ENCODE peak calls at places on chromosome 14, in nine cellular contexts. L, B, G, V, Q, A, D, X and Z are unnamed samples.

GRCh38 chr14:24195186-24196070 is at the start of gene TM9SF1:
- DNase-seq in L (peak; percentile 80), A (peak; percentile 73), D (peak; percentile 95), X (peak; percentile 65), Q (peak; percentile 49), G (peak; percentile 27), B (peak; percentile 72), V (peak; percentile 89), Z (peak; percentile 82)

GRCh38 chr14:74922752-74923401 is at the start of gene RPS6KL1:
- DNase-seq in D (peak; percentile 90), A (no peak), L (peak; percentile 66), B (peak; percentile 44), V (peak; percentile 73), X (peak; percentile 81), Q (peak; percentile 66), G (peak; percentile 40), Z (peak; percentile 41)

GRCh38 chr14:65334765-65335411 is 77.6 kb upstream of the FUT8 start:
- DNase-seq in G (no peak), B (no peak), V (no peak), A (no peak), D (no peak), X (no peak), Q (peak; percentile 94), L (no peak), Z (no peak)

GRCh38 chr14:50452979-50453705 is 56.5 kb upstream of the CDKL1 start:
- DNase-seq in X (no peak), G (no peak), L (no peak), Q (peak; percentile 72), A (no peak), V (no peak), B (peak; percentile 82), D (no peak), Z (no peak)

GRCh38 chr14:57383125-57383524 is 7.3 kb upstream of the NAA30 start:
- DNase-seq in G (no peak), X (no peak), Q (no peak), D (no peak), L (no peak), A (no peak), B (no peak), V (no peak), Z (no peak)

GRCh38 chr14:105563347-105563737 is 37.0 kb downstream of the TMEM121 start:
- DNase-seq in B (no peak), L (no peak), A (no peak), D (no peak), V (no peak), Q (no peak), G (no peak), X (no peak), Z (no peak)

GRCh38 chr14:104827173-104828055 is 26.5 kb downstream of the ZBTB42 start:
- DNase-seq in A (no peak), L (peak; percentile 40), Q (no peak), D (no peak), X (no peak), B (no peak), G (no peak), V (peak; percentile 37), Z (peak; percentile 44)

GRCh38 chr14:20698018-20698329 is 9.4 kb downstream of the ANG start:
- DNase-seq in B (no peak), D (no peak), A (no peak), L (no peak), V (no peak), G (no peak), X (no peak), Q (no peak), Z (no peak)

GRCh38 chr14:97878206-97878605 is 1081.0 kb downstream of the VRK1 start:
- DNase-seq in X (no peak), B (no peak), V (no peak), A (no peak), Q (no peak), G (no peak), L (no peak), D (no peak), Z (no peak)

GRCh38 chr14:99734406-99735051 is 50.4 kb downstream of the CYP46A1 start:
- DNase-seq in B (no peak), L (no peak), G (no peak), X (no peak), V (peak; percentile 17), Q (no peak), A (no peak), D (peak; percentile 38), Z (no peak)

GRCh38 chr14:101183376-101184103 is 280.0 kb upstream of the RTL1 start:
- DNase-seq in A (no peak), V (peak; percentile 52), Q (no peak), X (no peak), G (no peak), L (no peak), D (no peak), B (no peak), Z (no peak)

GRCh38 chr14:60106341-60106740 is 14.6 kb downstream of the PCNX4 start:
- DNase-seq in A (no peak), G (no peak), V (no peak), Q (no peak), D (no peak), B (no peak), X (peak; percentile 50), L (no peak), Z (no peak)

GRCh38 chr14:91228112-91229004 is 16.1 kb downstream of the GPR68 start:
- DNase-seq in B (peak; percentile 63), G (no peak), L (peak; percentile 88), V (no peak), A (no peak), Q (peak; percentile 84), D (no peak), X (no peak), Z (peak; percentile 68)

GRCh38 chr14:74932401-74932901 is 9.4 kb upstream of the RPS6KL1 start:
- DNase-seq in L (no peak), D (no peak), G (no peak), A (no peak), X (peak; percentile 45), V (no peak), Q (no peak), B (peak; percentile 71), Z (no peak)

GRCh38 chr14:102774391-102775153 is 2.7 kb upstream of the TRAF3 start:
- DNase-seq in Q (peak; percentile 70), A (peak; percentile 82), X (peak; percentile 33), L (no peak), G (no peak), D (no peak), V (peak; percentile 42), B (peak; percentile 70), Z (peak; percentile 62)

GRCh38 chr14:90397401-90398314 is 829 bp downstream of the CALM1 start:
- DNase-seq in Q (no peak), L (peak; percentile 40), G (no peak), D (peak; percentile 87), A (peak; percentile 71), V (peak; percentile 59), B (no peak), X (peak; percentile 22), Z (peak; percentile 64)

GRCh38 chr14:90235179-90235976 is 21.0 kb upstream of the PSMC1 start:
- DNase-seq in Q (no peak), V (peak; percentile 23), D (peak; percentile 82), L (peak; percentile 30), X (peak; percentile 9), A (peak; percentile 86), B (no peak), G (no peak), Z (peak; percentile 29)

GRCh38 chr14:58914271-58914855 is 274.1 kb upstream of the DAAM1 start:
- DNase-seq in L (no peak), V (no peak), D (no peak), Q (no peak), X (no peak), G (no peak), A (no peak), B (no peak), Z (no peak)

GRCh38 chr14:55301722-55302121 is 30.5 kb downstream of the FBXO34 start:
- DNase-seq in B (peak; percentile 13), V (no peak), G (no peak), X (peak; percentile 74), Q (no peak), L (no peak), D (no peak), A (peak; percentile 12), Z (no peak)